ENCODE peak calls at places on chromosome 6, in six cellular contexts. One of them, this sample, is unnamed.

GRCh38 chr6:105560611-105561066 is 157.8 kb upstream of the PREP start:
- DNase-seq in upper lobe of left lung: no peak
- DNase-seq in stomach: no peak
- DNase-seq in transverse colon: no peak
- DNase-seq in breast epithelium: no peak
- DNase-seq in HCT116: no peak
- DNase-seq in this sample: no peak

GRCh38 chr6:84568971-84569370 is 195.4 kb downstream of the TBX18 start:
- DNase-seq in transverse colon: no peak
- DNase-seq in upper lobe of left lung: no peak
- DNase-seq in breast epithelium: no peak
- DNase-seq in HCT116: peak
- DNase-seq in stomach: no peak
- DNase-seq in this sample: no peak

GRCh38 chr6:21107796-21108195 is 485.8 kb upstream of the SOX4 start:
- DNase-seq in breast epithelium: no peak
- DNase-seq in HCT116: no peak
- DNase-seq in stomach: no peak
- DNase-seq in upper lobe of left lung: no peak
- DNase-seq in transverse colon: no peak
- DNase-seq in this sample: no peak

GRCh38 chr6:116369540-116370327 is 1.0 kb upstream of the DSE start:
- DNase-seq in stomach: no peak
- DNase-seq in transverse colon: no peak
- DNase-seq in upper lobe of left lung: no peak
- DNase-seq in breast epithelium: no peak
- DNase-seq in HCT116: no peak
- DNase-seq in this sample: no peak

GRCh38 chr6:73515204-73516101 is 5.4 kb downstream of the EEF1A1 start:
- DNase-seq in HCT116: no peak
- DNase-seq in breast epithelium: no peak
- DNase-seq in upper lobe of left lung: peak
- DNase-seq in transverse colon: peak
- DNase-seq in stomach: peak
- DNase-seq in this sample: no peak

GRCh38 chr6:41767112-41767946 is 12.4 kb downstream of the FRS3 start:
- DNase-seq in upper lobe of left lung: peak
- DNase-seq in HCT116: no peak
- DNase-seq in stomach: peak
- DNase-seq in breast epithelium: peak
- DNase-seq in transverse colon: peak
- DNase-seq in this sample: no peak

GRCh38 chr6:121319112-121319553 is 15.1 kb downstream of the TBC1D32 start:
- DNase-seq in transverse colon: no peak
- DNase-seq in upper lobe of left lung: no peak
- DNase-seq in HCT116: no peak
- DNase-seq in stomach: no peak
- DNase-seq in breast epithelium: no peak
- DNase-seq in this sample: no peak

GRCh38 chr6:85670573-85670972 is 27.9 kb upstream of the SYNCRIP start:
- DNase-seq in upper lobe of left lung: no peak
- DNase-seq in HCT116: no peak
- DNase-seq in stomach: no peak
- DNase-seq in breast epithelium: no peak
- DNase-seq in transverse colon: no peak
- DNase-seq in this sample: no peak

GRCh38 chr6:89597988-89598387 is 40.6 kb downstream of the LYRM2 start:
- DNase-seq in transverse colon: no peak
- DNase-seq in stomach: no peak
- DNase-seq in upper lobe of left lung: peak
- DNase-seq in breast epithelium: no peak
- DNase-seq in HCT116: no peak
- DNase-seq in this sample: no peak

GRCh38 chr6:14501914-14502313 is 384.3 kb downstream of the CD83 start:
- DNase-seq in upper lobe of left lung: no peak
- DNase-seq in transverse colon: no peak
- DNase-seq in breast epithelium: no peak
- DNase-seq in stomach: no peak
- DNase-seq in HCT116: no peak
- DNase-seq in this sample: no peak

GRCh38 chr6:156828280-156828703 is 51.1 kb downstream of the ARID1B start:
- DNase-seq in upper lobe of left lung: peak
- DNase-seq in transverse colon: no peak
- DNase-seq in stomach: no peak
- DNase-seq in HCT116: peak
- DNase-seq in breast epithelium: no peak
- DNase-seq in this sample: no peak

GRCh38 chr6:169236545-169236944 is 17.1 kb downstream of the THBS2 start:
- DNase-seq in HCT116: no peak
- DNase-seq in stomach: no peak
- DNase-seq in breast epithelium: no peak
- DNase-seq in upper lobe of left lung: no peak
- DNase-seq in transverse colon: no peak
- DNase-seq in this sample: peak

GRCh38 chr6:169292340-169293124 is 38.9 kb upstream of the THBS2 start:
- DNase-seq in stomach: no peak
- DNase-seq in breast epithelium: no peak
- DNase-seq in transverse colon: no peak
- DNase-seq in HCT116: peak
- DNase-seq in upper lobe of left lung: no peak
- DNase-seq in this sample: peak

GRCh38 chr6:167572841-167573271 is 248.0 kb downstream of the TTLL2 start:
- DNase-seq in stomach: no peak
- DNase-seq in HCT116: no peak
- DNase-seq in transverse colon: no peak
- DNase-seq in breast epithelium: peak
- DNase-seq in upper lobe of left lung: no peak
- DNase-seq in this sample: peak

GRCh38 chr6:105566503-105566902 is 163.6 kb upstream of the PREP start:
- DNase-seq in upper lobe of left lung: no peak
- DNase-seq in HCT116: no peak
- DNase-seq in transverse colon: peak
- DNase-seq in breast epithelium: no peak
- DNase-seq in stomach: no peak
- DNase-seq in this sample: no peak

GRCh38 chr6:44068607-44069296 is 58.5 kb downstream of the MRPL14 start:
- DNase-seq in transverse colon: no peak
- DNase-seq in stomach: no peak
- DNase-seq in upper lobe of left lung: no peak
- DNase-seq in HCT116: no peak
- DNase-seq in breast epithelium: no peak
- DNase-seq in this sample: no peak

GRCh38 chr6:36642913-36643817 is 35.3 kb upstream of the CDKN1A start:
- DNase-seq in HCT116: no peak
- DNase-seq in upper lobe of left lung: peak
- DNase-seq in transverse colon: peak
- DNase-seq in breast epithelium: peak
- DNase-seq in stomach: peak
- DNase-seq in this sample: peak

GRCh38 chr6:37919417-37920157 is 100.1 kb downstream of the ZFAND3 start:
- DNase-seq in breast epithelium: no peak
- DNase-seq in upper lobe of left lung: no peak
- DNase-seq in transverse colon: no peak
- DNase-seq in HCT116: no peak
- DNase-seq in stomach: no peak
- DNase-seq in this sample: no peak

GRCh38 chr6:33066917-33067521 is 6.4 kb downstream of the HLA-DPA1 start:
- DNase-seq in transverse colon: no peak
- DNase-seq in breast epithelium: no peak
- DNase-seq in stomach: no peak
- DNase-seq in HCT116: no peak
- DNase-seq in upper lobe of left lung: no peak
- DNase-seq in this sample: no peak
- TF ChIP-seq POLR2AphosphoS5 in transverse colon: no peak
- TF ChIP-seq POLR2AphosphoS5 in breast epithelium: no peak
- TF ChIP-seq POLR2AphosphoS5 in stomach: no peak
- TF ChIP-seq POLR2AphosphoS5 in HCT116: no peak
- TF ChIP-seq POLR2AphosphoS5 in upper lobe of left lung: no peak
- TF ChIP-seq POLR2AphosphoS5 in this sample: no peak

DNA sequence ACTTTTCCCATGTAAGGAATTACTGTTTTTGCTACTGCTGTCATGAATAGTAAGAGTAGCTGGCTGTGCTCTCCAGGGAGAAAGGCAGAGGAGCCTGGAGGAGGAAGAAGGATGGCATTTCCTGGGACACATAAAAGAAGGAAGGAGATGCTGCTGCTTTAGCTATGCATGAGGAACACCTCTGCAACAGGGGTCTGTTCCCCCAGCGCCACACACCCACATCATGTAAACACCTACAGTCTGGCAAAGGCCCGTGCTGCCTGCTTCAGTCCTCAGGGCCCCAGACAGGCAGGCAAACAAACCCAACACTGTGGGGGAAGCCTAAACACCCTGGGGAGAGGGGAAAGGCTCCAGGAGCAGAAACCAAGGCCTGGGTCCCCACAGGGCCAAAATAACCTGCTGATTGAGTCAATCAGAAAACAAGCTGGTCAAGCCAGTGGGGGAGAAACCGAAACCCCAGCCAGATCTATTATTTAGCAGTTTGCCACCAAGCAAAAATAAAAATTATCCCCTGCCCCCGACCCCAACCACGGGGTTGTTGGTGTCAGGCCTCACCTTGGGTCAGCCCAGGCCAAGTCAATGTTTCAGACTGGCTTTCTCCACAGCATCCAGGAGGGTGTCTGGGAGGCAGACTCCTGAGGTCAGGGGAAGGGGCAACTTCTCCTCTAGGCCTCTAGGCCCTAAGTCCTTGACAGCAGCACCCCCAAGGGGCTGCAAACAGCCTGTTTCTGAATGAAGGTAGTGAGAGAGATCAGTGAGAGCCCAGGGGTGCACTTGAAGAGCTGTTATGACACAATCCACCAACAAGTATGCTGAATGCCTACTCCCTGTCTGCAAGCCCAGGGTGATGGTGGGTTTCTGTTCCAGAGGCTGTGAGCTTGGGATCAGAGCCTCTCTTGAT is 34.6 kb upstream of the SCUBE3 start:
- DNase-seq in transverse colon: no peak
- DNase-seq in stomach: no peak
- DNase-seq in HCT116: no peak
- DNase-seq in upper lobe of left lung: no peak
- DNase-seq in breast epithelium: no peak
- DNase-seq in this sample: no peak
- TF ChIP-seq CTCF in transverse colon: no peak
- TF ChIP-seq CTCF in stomach: no peak
- TF ChIP-seq CTCF in HCT116: no peak
- TF ChIP-seq CTCF in upper lobe of left lung: no peak
- TF ChIP-seq CTCF in breast epithelium: no peak
- TF ChIP-seq CTCF in this sample: no peak

DNA sequence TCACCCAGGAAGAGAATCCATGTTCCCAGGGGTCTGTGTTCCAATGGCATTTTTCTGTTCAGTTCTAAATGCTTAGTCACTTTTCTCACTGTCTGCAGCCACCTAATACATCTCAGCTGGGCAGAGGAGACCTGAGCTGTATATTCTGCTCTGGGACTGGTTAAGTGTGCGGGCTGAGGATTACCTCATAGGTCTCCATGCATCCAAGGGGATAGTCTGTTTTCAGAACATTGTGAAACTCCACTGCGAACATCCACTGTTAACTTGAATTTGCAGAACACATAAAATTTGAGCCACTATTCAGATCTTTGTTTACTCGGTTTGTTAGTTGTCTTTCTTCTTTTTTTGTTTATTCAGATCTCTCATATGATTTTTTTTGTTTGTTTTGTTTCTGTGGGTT is 947.1 kb downstream of the TFAP2A start:
- DNase-seq in stomach: no peak
- DNase-seq in transverse colon: no peak
- DNase-seq in upper lobe of left lung: no peak
- DNase-seq in HCT116: no peak
- DNase-seq in breast epithelium: no peak
- DNase-seq in this sample: no peak
- H3K27ac ChIP-seq in stomach: no peak
- H3K27ac ChIP-seq in transverse colon: no peak
- H3K27ac ChIP-seq in upper lobe of left lung: no peak
- H3K27ac ChIP-seq in HCT116: no peak
- H3K27ac ChIP-seq in breast epithelium: no peak
- H3K27ac ChIP-seq in this sample: no peak

GRCh38 chr6:1603708-1604346 is 5.9 kb upstream of the FOXC1 start:
- DNase-seq in breast epithelium: no peak
- DNase-seq in stomach: no peak
- DNase-seq in upper lobe of left lung: no peak
- DNase-seq in transverse colon: no peak
- DNase-seq in HCT116: no peak
- DNase-seq in this sample: no peak
- TF ChIP-seq POLR2AphosphoS5 in breast epithelium: no peak
- TF ChIP-seq POLR2AphosphoS5 in stomach: no peak
- TF ChIP-seq POLR2AphosphoS5 in upper lobe of left lung: no peak
- TF ChIP-seq POLR2AphosphoS5 in transverse colon: no peak
- TF ChIP-seq POLR2AphosphoS5 in HCT116: no peak
- TF ChIP-seq POLR2AphosphoS5 in this sample: no peak

DNA sequence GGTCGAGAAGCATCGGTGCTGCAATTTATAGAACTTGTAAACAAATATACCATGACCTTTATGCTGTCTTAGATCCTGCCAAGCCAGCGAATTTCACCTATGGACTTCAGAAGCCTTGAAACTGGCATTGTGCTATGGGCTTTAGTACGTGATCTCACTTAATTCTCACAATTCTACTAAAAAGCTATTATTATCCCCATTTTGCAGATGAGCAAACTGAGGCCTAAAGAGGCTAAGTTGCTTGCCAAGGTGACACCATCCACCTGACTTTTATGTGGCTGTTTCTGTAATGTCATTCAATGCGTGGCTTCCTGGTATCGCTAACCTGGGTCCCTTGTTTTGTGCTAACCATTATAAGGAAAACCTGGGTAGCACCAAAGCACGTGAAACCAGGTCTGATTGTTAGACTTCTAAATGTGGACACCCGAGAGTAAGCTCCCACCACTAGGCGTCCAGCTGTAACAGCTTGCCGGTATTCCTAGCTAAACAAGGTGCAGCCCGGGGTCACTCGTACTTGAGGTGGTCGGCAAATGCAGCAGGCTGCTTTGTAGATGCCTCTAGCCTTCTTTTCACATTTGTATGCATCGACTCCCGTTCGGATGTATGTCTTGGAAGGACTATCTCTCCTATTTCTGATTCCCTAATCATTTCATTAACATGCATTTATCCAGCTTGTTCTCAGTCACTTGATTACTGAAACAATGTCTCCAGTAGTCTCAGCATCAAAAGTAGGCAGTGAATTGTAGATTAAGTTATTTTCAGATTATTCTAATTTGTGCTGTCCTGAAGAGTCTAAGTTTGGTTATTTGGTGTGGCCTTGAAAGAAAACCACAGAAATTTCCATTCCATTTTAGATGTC is 1.1 kb downstream of the SYNJ2 start:
- DNase-seq in stomach: no peak
- DNase-seq in transverse colon: peak
- DNase-seq in breast epithelium: peak
- DNase-seq in upper lobe of left lung: no peak
- DNase-seq in HCT116: no peak
- DNase-seq in this sample: no peak
- TF ChIP-seq CTCF in stomach: no peak
- TF ChIP-seq CTCF in transverse colon: no peak
- TF ChIP-seq CTCF in breast epithelium: peak
- TF ChIP-seq CTCF in upper lobe of left lung: no peak
- TF ChIP-seq CTCF in HCT116: peak
- TF ChIP-seq CTCF in this sample: peak

DNA sequence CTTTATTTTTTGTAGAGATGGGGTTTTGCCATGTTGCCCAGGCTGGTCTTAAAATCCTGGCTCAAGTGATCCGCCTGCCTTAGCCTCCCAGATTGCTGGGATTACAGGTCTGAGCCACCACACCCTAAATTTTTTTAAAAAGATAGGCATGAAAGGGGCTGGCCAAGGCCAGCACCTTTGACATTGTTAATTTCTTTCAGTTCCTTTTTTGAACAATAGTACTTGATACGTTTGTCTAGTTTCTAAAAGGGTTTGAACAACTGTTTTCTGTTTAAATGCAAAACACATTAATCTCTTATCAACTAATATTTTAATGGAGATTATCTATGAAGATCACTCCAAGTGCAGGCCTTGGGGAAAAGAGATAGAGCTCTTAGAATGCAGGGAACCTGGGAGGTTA is 37.6 kb upstream of the PTPRK start:
- DNase-seq in transverse colon: no peak
- DNase-seq in breast epithelium: no peak
- DNase-seq in stomach: no peak
- DNase-seq in upper lobe of left lung: no peak
- DNase-seq in HCT116: no peak
- DNase-seq in this sample: no peak
- H3K27ac ChIP-seq in transverse colon: no peak
- H3K27ac ChIP-seq in breast epithelium: no peak
- H3K27ac ChIP-seq in stomach: no peak
- H3K27ac ChIP-seq in upper lobe of left lung: no peak
- H3K27ac ChIP-seq in HCT116: no peak
- H3K27ac ChIP-seq in this sample: no peak

This sample was measured in suprapubic skin.